ENCODE peak calls at places on chromosomes 1 and 21, in five cellular contexts. G, M, C, W and B are unnamed samples.

GRCh38 chr1:230849451-230850194 is 18.7 kb downstream of the C1orf198 start:
- DNase-seq in C (peak), G (no peak), M (peak), W (peak), B (no peak)

GRCh38 chr1:14897997-14898645 is 255.4 kb upstream of the TMEM51 start:
- DNase-seq in C (no peak), G (no peak), W (no peak), M (no peak), B (no peak)

GRCh38 chr1:6157528-6158174 is 22.5 kb downstream of the CHD5 start:
- DNase-seq in M (no peak), G (no peak), C (peak), W (no peak), B (no peak)

GRCh38 chr1:71015745-71016144 is 31.9 kb downstream of the PTGER3 start:
- DNase-seq in W (no peak), G (no peak), M (no peak), C (no peak), B (no peak)

GRCh38 chr1:3688356-3688755 is 36.0 kb downstream of the TP73 start:
- DNase-seq in W (no peak), C (no peak), M (no peak), G (no peak), B (no peak)

GRCh38 chr1:95948023-95948422 is 714.0 kb downstream of the RWDD3 start:
- DNase-seq in G (no peak), W (no peak), C (no peak), M (no peak), B (no peak)

GRCh38 chr1:180256353-180257027 is 26.4 kb downstream of the LHX4 start:
- DNase-seq in M (no peak), C (no peak), G (no peak), W (peak), B (no peak)

GRCh38 chr1:186093437-186093836 is 281.6 kb downstream of the TPR start:
- DNase-seq in M (peak), G (no peak), W (peak), C (no peak), B (no peak)

GRCh38 chr21:41926068-41926806 is 27.6 kb downstream of the C2CD2 start:
- DNase-seq in G (peak), W (no peak), M (no peak), C (no peak), B (peak)

GRCh38 chr1:84698718-84699117 is 8.5 kb upstream of the SSX2IP start:
- DNase-seq in G (no peak), M (no peak), C (peak), W (peak), B (peak)

GRCh38 chr1:172818841-172819527 is 160.1 kb downstream of the FASLG start:
- DNase-seq in M (no peak), W (no peak), C (no peak), G (no peak), B (no peak)

GRCh38 chr1:24294228-24294672 is 24.9 kb upstream of the GRHL3 start:
- DNase-seq in W (peak), C (peak), M (no peak), G (no peak), B (no peak)

GRCh38 chr1:82090104-82090503 is 289.4 kb downstream of the ADGRL2 start:
- DNase-seq in C (no peak), M (no peak), G (no peak), W (no peak), B (no peak)

GRCh38 chr1:212792396-212792908 is 758 bp downstream of the TATDN3 start:
- DNase-seq in G (no peak), M (no peak), C (no peak), W (no peak), B (peak)

DNA sequence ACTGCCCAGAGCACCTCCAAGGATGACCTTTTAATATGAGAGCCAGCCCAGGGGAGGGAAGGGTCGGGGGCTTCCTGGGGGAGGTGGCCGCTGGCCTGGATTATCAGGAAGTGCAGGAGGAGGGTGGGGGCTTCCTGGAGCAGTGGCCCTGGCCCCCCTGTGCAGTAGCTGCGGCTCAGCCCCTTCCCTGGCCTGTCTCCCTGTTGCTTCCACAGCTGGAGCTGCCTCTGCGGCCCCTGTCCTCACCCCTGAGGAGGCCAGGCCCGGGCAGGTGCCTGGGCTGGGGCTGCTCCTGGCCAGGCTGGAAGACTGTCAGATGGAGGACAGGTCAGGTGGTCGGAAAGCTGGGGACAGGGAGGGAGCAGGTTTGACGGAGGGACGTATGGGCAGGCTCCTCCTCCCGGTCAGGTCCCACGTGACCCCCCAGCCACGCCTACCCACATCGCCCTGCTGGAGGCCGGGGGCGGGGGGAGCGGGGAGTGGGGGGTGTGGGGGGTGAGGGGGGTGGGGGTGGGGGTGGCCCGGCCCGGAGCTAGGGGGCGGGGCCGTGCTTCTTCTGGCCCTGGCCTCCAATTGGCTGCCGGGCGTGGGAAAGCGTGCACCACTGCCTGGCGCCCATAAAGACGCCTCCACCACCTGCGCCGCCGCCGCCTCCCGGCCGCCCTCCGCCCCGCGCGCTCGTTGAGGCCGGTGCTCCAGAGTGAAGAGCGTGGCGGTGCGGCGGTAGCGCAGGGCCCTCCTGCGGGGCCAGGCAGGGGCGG is 10.2 kb upstream of the TNFRSF14 start:
- DNase-seq in G (peak), C (peak), M (peak), W (peak), B (peak)
- TF ChIP-seq POLR2A in G (no peak), C (peak), M (no peak), W (peak), B (no peak)

DNA sequence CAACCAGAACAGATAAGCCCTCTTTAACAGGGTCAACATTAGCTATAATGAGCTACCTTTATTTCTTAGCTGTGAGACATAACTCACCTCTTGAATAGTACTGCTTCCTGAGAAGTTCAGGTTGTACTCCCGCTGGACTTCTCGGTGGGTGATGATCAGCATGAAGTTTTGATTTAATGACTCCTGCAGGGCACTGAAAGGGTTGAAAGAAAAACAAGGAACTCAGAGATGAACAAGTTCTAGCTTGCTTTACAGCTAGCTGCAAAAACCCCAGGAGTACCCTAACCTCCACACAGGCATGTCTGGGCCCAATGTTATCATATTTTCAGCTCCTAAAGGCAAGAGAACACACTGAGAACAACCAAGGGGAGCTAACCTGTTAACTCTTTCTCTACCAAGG is 254.4 kb downstream of the FAF1 start:
- DNase-seq in W (no peak), G (no peak), C (no peak), M (no peak), B (no peak)
- TF ChIP-seq POLR2A in W (no peak), G (no peak), C (no peak), M (no peak), B (no peak)

GRCh38 chr1:1272341-1273151 is 1.1 kb downstream of the UBE2J2 start:
- DNase-seq in C (no peak), M (no peak), W (no peak), G (peak), B (no peak)
- TF ChIP-seq POLR2A in C (no peak), M (no peak), W (no peak), G (no peak), B (no peak)

GRCh38 chr1:177246710-177247588 is 76.2 kb downstream of the BRINP2 start:
- DNase-seq in C (no peak), G (no peak), W (no peak), M (no peak), B (no peak)

GRCh38 chr1:177247777-177248176 is 77.0 kb downstream of the BRINP2 start:
- DNase-seq in C (no peak), W (no peak), M (no peak), G (no peak), B (no peak)

GRCh38 chr1:177243773-177244172 is 73.0 kb downstream of the BRINP2 start:
- DNase-seq in C (no peak), W (no peak), M (no peak), G (no peak), B (no peak)

GRCh38 chr1:177249231-177249630 is 78.5 kb downstream of the BRINP2 start:
- DNase-seq in C (no peak), G (no peak), W (no peak), M (no peak), B (no peak)

GRCh38 chr1:177248258-177248657 is 77.5 kb downstream of the BRINP2 start:
- DNase-seq in C (no peak), G (no peak), W (no peak), M (no peak), B (no peak)
- TF ChIP-seq POLR2A in C (no peak), G (no peak), W (no peak), M (no peak), B (no peak)